ENCODE peak calls at places on chromosomes 1 and 21, in ten cellular contexts. V is CD4-positive, alpha-beta T cell; Z is fibroblast of lung; H is neural progenitor cell; L is tibial artery; W is pancreas; O is cardiac muscle cell; M is left ventricle myocardium inferior; U is A673; I is endodermal cell. T is an unnamed sample.
A peak's percentile ranks its signal among the peaks of the same experiment; 100 is the strongest.

GRCh38 chr1:222924140-222924706 is 109.4 kb downstream of the DISP1 start:
- DNase-seq in V (no peak), Z (no peak), H (no peak), L (no peak), W (no peak), O (no peak), M (no peak), U (no peak), I (no peak), T (no peak)

GRCh38 chr1:109040627-109041613 is 982 bp downstream of the WDR47 start:
- DNase-seq in V (peak; percentile 4), Z (peak; percentile 29), H (peak; percentile 72), L (no peak), W (no peak), O (peak; percentile 49), M (peak; percentile 28), U (peak; percentile 54), I (peak; percentile 71), T (no peak)

GRCh38 chr1:231387770-231388669 is 34.1 kb downstream of the EGLN1 start:
- DNase-seq in V (no peak), Z (peak; percentile 63), H (no peak), L (no peak), W (no peak), O (no peak), M (no peak), U (peak; percentile 77), I (no peak), T (no peak)

GRCh38 chr1:247574664-247575063 is 13.5 kb upstream of the OR2G2 start:
- DNase-seq in V (no peak), Z (no peak), H (no peak), L (no peak), W (no peak), O (no peak), M (no peak), U (no peak), I (no peak), T (no peak)

GRCh38 chr1:161235957-161236775 is 1.8 kb downstream of the NR1I3 start:
- DNase-seq in V (no peak), Z (no peak), H (no peak), L (no peak), W (no peak), O (no peak), M (no peak), U (no peak), I (no peak), T (no peak)

GRCh38 chr1:226723640-226724532 is 15.2 kb downstream of the ITPKB start:
- DNase-seq in V (no peak), Z (peak; percentile 74), H (peak; percentile 77), L (no peak), W (no peak), O (peak; percentile 62), M (no peak), U (peak; percentile 85), I (peak; percentile 84), T (peak; percentile 68)

GRCh38 chr1:86227026-86227425 is 70.5 kb upstream of the COL24A1 start:
- DNase-seq in V (no peak), Z (peak; percentile 96), H (no peak), L (no peak), W (no peak), O (no peak), M (no peak), U (no peak), I (no peak), T (no peak)

GRCh38 chr21:42847051-42847707 is 32.2 kb downstream of the WDR4 start:
- DNase-seq in V (no peak), Z (no peak), H (no peak), L (peak; percentile 11), W (peak; percentile 13), O (no peak), M (peak; percentile 2), U (no peak), I (peak; percentile 37), T (no peak)

GRCh38 chr1:6331543-6332246 is 61.9 kb downstream of the ACOT7 start:
- DNase-seq in V (no peak), Z (no peak), H (no peak), L (no peak), W (no peak), O (no peak), M (no peak), U (no peak), I (no peak), T (no peak)

GRCh38 chr1:26387447-26387846 is 14.9 kb upstream of the ZNF683 start:
- DNase-seq in V (no peak), Z (peak; percentile 59), H (no peak), L (no peak), W (no peak), O (no peak), M (no peak), U (no peak), I (no peak), T (no peak)

GRCh38 chr1:156421939-156422601 is 53.1 kb downstream of the RHBG start:
- DNase-seq in V (no peak), Z (no peak), H (no peak), L (no peak), W (no peak), O (no peak), M (no peak), U (no peak), I (peak; percentile 86), T (no peak)

GRCh38 chr21:36125513-36126121 is 9.3 kb upstream of the CBR3 start:
- DNase-seq in V (peak; percentile 37), Z (peak; percentile 60), H (peak; percentile 53), L (peak; percentile 56), W (no peak), O (peak; percentile 59), M (peak; percentile 40), U (peak; percentile 60), I (peak; percentile 79), T (peak; percentile 41)

GRCh38 chr1:246782120-246782900 is 58.1 kb downstream of the SCCPDH start:
- DNase-seq in V (no peak), Z (peak; percentile 83), H (no peak), L (no peak), W (no peak), O (no peak), M (peak; percentile 69), U (no peak), I (peak; percentile 44), T (no peak)

GRCh38 chr1:172530000-172530399 is 3.0 kb upstream of the SUCO start:
- DNase-seq in V (no peak), Z (no peak), H (no peak), L (no peak), W (no peak), O (no peak), M (no peak), U (no peak), I (no peak), T (no peak)

GRCh38 chr1:228706305-228706704 is 29.0 kb upstream of the RHOU start:
- DNase-seq in V (no peak), Z (no peak), H (no peak), L (no peak), W (no peak), O (no peak), M (no peak), U (no peak), I (no peak), T (no peak)

GRCh38 chr1:93275634-93276295 is 69.9 kb upstream of the DR1 start:
- DNase-seq in V (no peak), Z (no peak), H (peak; percentile 8), L (no peak), W (no peak), O (no peak), M (no peak), U (no peak), I (no peak), T (no peak)

GRCh38 chr1:24289937-24290595 is 29.1 kb upstream of the GRHL3 start:
- DNase-seq in V (no peak), Z (peak; percentile 93), H (no peak), L (peak; percentile 87), W (peak; percentile 35), O (no peak), M (peak; percentile 89), U (peak; percentile 98), I (no peak), T (peak; percentile 61)

GRCh38 chr1:20192871-20193411 is 6.6 kb upstream of the PLA2G2C start:
- DNase-seq in V (no peak), Z (no peak), H (no peak), L (no peak), W (no peak), O (no peak), M (no peak), U (no peak), I (no peak), T (no peak)
- TF ChIP-seq CTCF in V (no peak), Z (no peak), H (no peak), L (no peak), W (no peak), O (no peak), M (no peak), U (no peak), I (no peak), T (no peak)

DNA sequence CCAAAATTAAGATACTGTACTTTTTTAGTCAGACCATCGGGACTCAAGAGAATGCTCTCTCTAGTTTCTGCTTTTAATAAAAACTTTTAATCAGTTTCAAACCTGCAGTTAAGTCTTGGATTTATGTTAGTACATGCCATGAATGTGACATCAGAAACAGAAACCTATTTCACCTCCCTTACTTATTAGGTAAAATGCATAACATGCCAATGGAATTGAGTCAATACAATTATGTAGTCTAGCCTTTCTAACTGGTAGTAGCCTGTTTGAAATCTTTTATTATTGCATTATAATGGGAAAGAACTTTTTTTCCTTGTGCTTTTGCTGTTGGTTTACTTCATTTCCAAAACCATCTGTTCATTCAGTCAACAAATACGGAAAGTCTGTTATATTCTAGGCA is 4.8 kb downstream of the PHACTR4 start:
- DNase-seq in V (no peak), Z (peak; percentile 82), H (no peak), L (no peak), W (no peak), O (no peak), M (no peak), U (no peak), I (no peak), T (no peak)
- H3K27ac ChIP-seq in V (no peak overlapping the region), Z (no peak overlapping the region), H (no peak overlapping the region), L (no peak overlapping the region), W (no peak overlapping the region), O (no peak overlapping the region), M (no peak overlapping the region), U (peak overlapping the region; percentile 52), I (no peak overlapping the region), T (no peak overlapping the region)

DNA sequence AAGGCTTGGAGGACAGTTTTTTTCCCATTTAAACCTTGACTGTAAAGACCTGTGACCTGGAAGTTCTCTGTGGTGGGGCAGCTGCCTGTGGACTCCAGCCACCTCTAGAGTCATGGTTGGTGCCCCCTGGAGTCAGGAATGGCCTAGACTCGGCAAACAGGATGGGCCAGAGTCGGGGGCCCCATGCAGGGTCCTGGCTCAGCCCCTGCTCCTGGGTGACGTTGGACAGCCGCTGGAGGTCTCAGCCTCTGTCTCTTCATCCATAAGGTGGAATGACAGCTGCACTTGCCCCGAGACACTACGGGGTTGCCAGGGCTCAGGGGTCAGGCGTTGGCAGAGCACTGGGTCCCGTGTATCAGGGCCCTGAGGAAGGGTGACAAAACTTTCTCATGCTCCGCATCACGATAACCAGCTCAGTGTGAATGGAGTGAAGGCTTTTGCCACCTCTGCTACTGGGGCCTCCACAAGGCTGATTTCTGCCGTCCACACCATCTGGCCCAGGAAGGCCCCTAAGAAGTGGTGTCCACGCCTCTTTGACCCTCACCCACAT is 58.5 kb upstream of the TTC34 start:
- DNase-seq in V (no peak), Z (no peak), H (no peak), L (no peak), W (no peak), O (no peak), M (no peak), U (no peak), I (no peak), T (no peak)
- H3K9me3 ChIP-seq in V (no peaks in the 10 kb centered on the region), Z (no peaks in the 10 kb centered on the region), H (peaks cover 5% of the 10 kb centered on the region), L (no peaks in the 10 kb centered on the region), W (no peaks in the 10 kb centered on the region), O (no peaks in the 10 kb centered on the region), M (no peaks in the 10 kb centered on the region), U (peaks cover 5% of the 10 kb centered on the region), I (peaks cover 39% of the 10 kb centered on the region), T (no peaks in the 10 kb centered on the region)

GRCh38 chr1:214317734-214318133 is 36.8 kb downstream of the SMYD2 start:
- DNase-seq in V (no peak), Z (no peak), H (no peak), L (no peak), W (no peak), O (no peak), M (no peak), U (no peak), I (no peak), T (no peak)
- TF ChIP-seq CTCF in V (no peak), Z (peak; percentile 19), H (peak; percentile 40), L (no peak), W (no peak), O (peak; percentile 22), M (peak; percentile 7), U (peak; percentile 25), I (peak; percentile 70), T (no peak)

T was measured in tibial nerve.